ENCODE peak calls at places on chromosomes 16 and 17, in seven cellular contexts. K, H, C, B, G, O and R are unnamed samples.

GRCh38 chr16:8407351-8407750 is 183.0 kb downstream of the TMEM114 start:
- DNase-seq in K (no peak), H (no peak), C (no peak), B (no peak), G (no peak), O (no peak), R (no peak)

GRCh38 chr17:57649191-57649590 is 95.9 kb downstream of the CCDC182 start:
- DNase-seq in K (no peak), H (no peak), C (no peak), B (no peak), G (no peak), O (no peak), R (no peak)

GRCh38 chr16:75682308-75682707 is 5.5 kb upstream of the CPHXL2 start:
- DNase-seq in K (no peak), H (no peak), C (no peak), B (no peak), G (no peak), O (no peak), R (no peak)

GRCh38 chr17:82900741-82901140 is 60.9 kb upstream of the ZNF750 start:
- DNase-seq in K (no peak), H (no peak), C (no peak), B (peak; percentile 40), G (no peak), O (no peak), R (no peak)

GRCh38 chr16:27781981-27782880 is 232.3 kb downstream of the KATNIP start:
- DNase-seq in K (no peak), H (no peak), C (no peak), B (no peak), G (no peak), O (no peak), R (no peak)

GRCh38 chr16:53911506-53911905 is 207.6 kb downstream of the FTO start:
- DNase-seq in K (no peak), H (no peak), C (peak; percentile 32), B (no peak), G (no peak), O (no peak), R (no peak)

GRCh38 chr17:42340691-42341127 is 47.5 kb downstream of the STAT3 start:
- DNase-seq in K (no peak), H (no peak), C (no peak), B (no peak), G (no peak), O (no peak), R (no peak)

GRCh38 chr16:87648236-87648635 is 45.9 kb downstream of the JPH3 start:
- DNase-seq in K (no peak), H (no peak), C (no peak), B (no peak), G (no peak), O (no peak), R (no peak)

GRCh38 chr17:39178516-39178915 is 12.6 kb upstream of the ARL5C start:
- DNase-seq in K (no peak), H (no peak), C (no peak), B (no peak), G (no peak), O (no peak), R (no peak)

DNA sequence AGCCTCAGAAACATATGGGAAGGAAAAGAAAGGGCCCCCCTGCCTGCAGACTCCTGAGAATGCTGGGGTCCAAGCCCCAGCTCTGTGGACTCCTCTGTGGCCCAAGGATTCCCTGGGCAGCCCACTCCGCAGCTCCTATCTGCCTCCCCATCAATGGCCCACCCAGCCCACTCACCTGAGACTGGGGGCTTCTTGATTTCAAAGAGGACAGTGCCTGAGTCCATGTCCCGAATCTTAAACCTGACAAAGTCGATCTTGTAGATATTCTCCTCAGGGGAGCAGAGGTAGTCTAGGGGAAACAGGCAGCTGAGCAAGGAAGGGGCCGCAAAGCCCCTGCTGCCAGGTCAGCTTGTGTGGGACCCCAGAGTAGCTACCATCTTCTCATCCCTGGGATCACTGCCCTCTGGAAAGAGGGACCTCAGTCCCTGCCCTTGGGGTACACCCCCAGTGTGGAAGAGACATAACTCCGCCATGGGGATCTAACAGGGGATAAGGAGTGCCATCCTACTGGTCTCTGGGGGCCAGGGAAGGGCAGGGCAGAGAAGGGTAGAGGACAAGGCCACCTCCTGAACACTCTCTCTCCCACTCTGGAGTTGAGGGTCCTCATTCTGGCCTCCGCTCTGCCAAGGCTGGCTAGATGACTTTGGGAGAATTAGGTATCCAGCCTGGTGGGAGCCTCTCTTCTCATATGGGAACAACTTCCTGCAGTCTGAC is 3.9 kb downstream of the UNC119 start:
- DNase-seq in K (no peak), H (no peak), C (no peak), B (no peak), G (no peak), O (no peak), R (no peak)
- TF ChIP-seq CTCF in K (no peak), H (no peak), C (no peak), B (no peak), G (no peak), O (no peak), R (no peak)

GRCh38 chr16:56956756-56957155 is 5.0 kb upstream of the CETP start:
- DNase-seq in K (no peak), H (no peak), C (no peak), B (no peak), G (no peak), O (no peak), R (no peak)
- TF ChIP-seq CTCF in K (no peak), H (no peak), C (no peak), B (no peak), G (peak; percentile 19), O (peak; percentile 45), R (no peak)

DNA sequence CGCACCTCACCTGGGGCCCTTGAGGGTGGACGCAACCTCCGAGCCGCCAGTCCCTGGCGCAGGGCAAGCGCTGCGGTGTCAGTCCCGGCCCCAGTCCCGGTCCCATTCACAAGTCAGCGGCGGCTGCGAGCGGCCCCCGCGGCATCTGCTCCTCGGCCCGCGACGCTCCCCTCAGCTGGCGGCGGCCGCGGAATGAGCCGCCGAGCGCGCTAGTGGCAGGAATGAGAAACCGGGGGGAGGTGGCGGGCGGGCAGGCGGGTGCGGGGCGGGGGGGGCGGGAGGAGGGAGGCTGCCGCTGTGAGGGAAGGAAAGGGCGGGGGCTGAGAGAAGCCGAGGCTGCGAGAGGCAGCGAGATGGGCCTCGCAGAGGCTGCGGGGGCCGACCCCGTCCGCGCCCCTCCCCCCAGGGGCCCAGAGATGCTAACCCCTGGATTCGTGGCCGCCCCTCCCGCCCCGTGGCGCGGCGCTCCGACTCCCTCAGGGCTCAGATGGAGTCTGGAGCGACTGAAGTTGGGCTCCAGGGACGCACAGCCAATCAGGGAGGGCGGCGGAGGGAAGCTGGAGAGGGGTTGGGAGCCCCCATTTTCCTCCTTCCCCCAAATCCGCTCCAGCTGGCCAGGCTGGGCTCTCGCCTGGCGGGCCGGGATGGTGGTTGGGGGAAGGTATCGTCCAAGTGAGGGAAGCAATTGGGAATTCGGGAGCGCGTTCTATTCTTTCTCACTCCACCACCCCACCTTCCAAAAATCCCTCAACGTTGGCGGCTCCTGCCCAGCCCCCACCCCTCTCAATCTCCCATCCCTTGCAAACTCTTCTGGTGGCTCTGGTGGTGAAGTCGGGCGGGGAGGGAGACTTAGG is at the start of gene CDH11:
- DNase-seq in K (no peak), H (peak; percentile 25), C (peak; percentile 87), B (peak; percentile 70), G (no peak), O (peak; percentile 86), R (no peak)
- TF ChIP-seq CTCF in K (no peak), H (peak; percentile 50), C (peak; percentile 31), B (peak; percentile 53), G (no peak), O (peak; percentile 62), R (no peak)

GRCh38 chr16:85750827-85751641 is at the start of gene C16orf74:
- DNase-seq in K (peak; percentile 74), H (peak; percentile 68), C (no peak), B (no peak), G (peak; percentile 83), O (no peak), R (no peak)

GRCh38 chr16:85753559-85753958 is 2.7 kb upstream of the C16orf74 start:
- DNase-seq in K (no peak), H (peak; percentile 85), C (no peak), B (no peak), G (no peak), O (no peak), R (peak; percentile 73)

GRCh38 chr16:85750021-85750826 is 672 bp downstream of the C16orf74 start:
- DNase-seq in K (no peak), H (peak; percentile 36), C (no peak), B (no peak), G (peak; percentile 39), O (no peak), R (no peak)

GRCh38 chr16:85752511-85753420 is 1.9 kb upstream of the C16orf74 start:
- DNase-seq in K (no peak), H (peak; percentile 81), C (no peak), B (no peak), G (peak; percentile 69), O (no peak), R (peak; percentile 45)

GRCh38 chr16:85751665-85752501 is 987 bp upstream of the C16orf74 start:
- DNase-seq in K (no peak), H (no peak), C (no peak), B (no peak), G (no peak), O (no peak), R (no peak)
- TF ChIP-seq CTCF in K (no peak), H (no peak), C (no peak), B (no peak), G (no peak), O (no peak), R (no peak)

GRCh38 chr17:15143524-15143923 is 121.6 kb downstream of the PMP22 start:
- DNase-seq in K (no peak), H (no peak), C (no peak), B (no peak), G (no peak), O (no peak), R (no peak)
- TF ChIP-seq CTCF in K (no peak), H (no peak), C (no peak), B (no peak), G (peak; percentile 41), O (no peak), R (no peak)